ENCODE peak calls at places on chromosomes 12 and 14, in seven cellular contexts. S, X, P, F, L, G and J are unnamed samples.

GRCh38 chr14:65117795-65118746 is 15.8 kb upstream of the MAX start:
- DNase-seq in S (no peak), X (no peak), P (no peak), F (no peak), L (no peak), G (no peak), J (no peak)

GRCh38 chr14:88868558-88869159 is 44.2 kb downstream of the TTC8 start:
- DNase-seq in S (no peak), X (peak), P (peak), F (no peak), L (no peak), G (no peak), J (no peak)

GRCh38 chr12:74491374-74491773 is 46.3 kb upstream of the ATXN7L3B start:
- DNase-seq in S (no peak), X (no peak), P (no peak), F (no peak), L (no peak), G (no peak), J (no peak)

GRCh38 chr14:22370084-22370847 is 218.8 kb downstream of the DAD1 start:
- DNase-seq in S (no peak), X (no peak), P (peak), F (no peak), L (peak), G (no peak), J (no peak)

GRCh38 chr12:92034858-92035401 is 110.7 kb downstream of the BTG1 start:
- DNase-seq in S (peak), X (peak), P (peak), F (peak), L (peak), G (peak), J (no peak)

GRCh38 chr12:94152292-94153083 is 4.1 kb downstream of the PLXNC1 start:
- DNase-seq in S (no peak), X (no peak), P (no peak), F (no peak), L (no peak), G (no peak), J (no peak)

GRCh38 chr14:92680781-92681650 is 67.4 kb downstream of the LGMN start:
- DNase-seq in S (peak), X (peak), P (peak), F (peak), L (peak), G (peak), J (peak)

GRCh38 chr14:32254952-32255679 is 52.0 kb upstream of the RNU6-8 start:
- DNase-seq in S (peak), X (peak), P (peak), F (peak), L (peak), G (peak), J (peak)

GRCh38 chr12:116125981-116126566 is 151.4 kb downstream of the MED13L start:
- DNase-seq in S (no peak), X (no peak), P (peak), F (no peak), L (no peak), G (no peak), J (peak)

GRCh38 chr12:19945559-19946485 is 422.5 kb upstream of the PDE3A start:
- DNase-seq in S (peak), X (peak), P (peak), F (no peak), L (no peak), G (no peak), J (no peak)

GRCh38 chr14:51733147-51733546 is 81.4 kb downstream of the FRMD6 start:
- DNase-seq in S (no peak), X (no peak), P (no peak), F (no peak), L (no peak), G (no peak), J (no peak)

GRCh38 chr14:106201376-106201775 is 675.0 kb downstream of the TMEM121 start:
- DNase-seq in S (no peak), X (no peak), P (no peak), F (no peak), L (no peak), G (no peak), J (no peak)
- H3K4me3 ChIP-seq in S (no peak), X (no peak), P (no peak), F (no peak), L (no peak), G (no peak), J (no peak)

GRCh38 chr14:68816943-68817430 is 24.1 kb upstream of the ZFP36L1 start:
- DNase-seq in S (no peak), X (no peak), P (no peak), F (no peak), L (no peak), G (no peak), J (no peak)
- H3K4me3 ChIP-seq in S (no peak), X (no peak), P (no peak), F (no peak), L (no peak), G (peak), J (no peak)

GRCh38 chr12:101806280-101806679 is 24.5 kb downstream of the GNPTAB start:
- DNase-seq in S (no peak), X (no peak), P (no peak), F (no peak), L (no peak), G (no peak), J (no peak)
- H3K4me3 ChIP-seq in S (no peak), X (no peak), P (no peak), F (no peak), L (no peak), G (no peak), J (no peak)

DNA sequence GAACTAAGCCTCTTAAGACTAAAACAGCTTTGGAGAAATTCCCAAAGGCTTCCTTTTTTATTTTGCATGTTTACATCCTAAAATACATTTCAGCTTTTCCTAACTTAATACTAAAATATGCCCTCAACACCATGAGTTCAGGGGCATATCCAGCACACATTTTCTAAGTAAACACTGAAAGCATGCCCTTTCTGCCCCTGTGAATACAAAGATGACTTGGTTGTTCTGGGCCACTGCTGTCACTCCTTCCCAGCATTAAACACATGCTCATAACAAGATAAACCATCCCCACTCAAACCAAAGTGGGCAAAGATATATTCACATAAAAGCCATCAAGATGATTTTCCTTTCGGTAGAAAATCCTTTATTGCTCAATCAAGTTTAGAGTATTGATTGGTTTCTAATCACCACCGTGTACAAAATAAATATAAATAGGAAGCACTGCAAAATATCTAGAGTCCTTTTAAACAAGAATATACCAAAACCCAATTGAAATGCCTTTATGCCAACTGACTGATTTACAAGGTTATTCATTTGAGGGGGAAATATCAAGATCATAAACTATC is 1.9 kb downstream of the CCNB1IP1 start:
- DNase-seq in S (no peak), X (no peak), P (no peak), F (no peak), L (no peak), G (no peak), J (no peak)
- H3K4me3 ChIP-seq in S (peak), X (no peak), P (peak), F (no peak), L (no peak), G (peak), J (peak)

GRCh38 chr12:54046809-54047159 is 6.9 kb upstream of the HOXC4 start:
- DNase-seq in S (no peak), X (no peak), P (no peak), F (no peak), L (no peak), G (no peak), J (no peak)
- H3K4me3 ChIP-seq in S (no peak), X (no peak), P (peak), F (no peak), L (no peak), G (no peak), J (no peak)

DNA sequence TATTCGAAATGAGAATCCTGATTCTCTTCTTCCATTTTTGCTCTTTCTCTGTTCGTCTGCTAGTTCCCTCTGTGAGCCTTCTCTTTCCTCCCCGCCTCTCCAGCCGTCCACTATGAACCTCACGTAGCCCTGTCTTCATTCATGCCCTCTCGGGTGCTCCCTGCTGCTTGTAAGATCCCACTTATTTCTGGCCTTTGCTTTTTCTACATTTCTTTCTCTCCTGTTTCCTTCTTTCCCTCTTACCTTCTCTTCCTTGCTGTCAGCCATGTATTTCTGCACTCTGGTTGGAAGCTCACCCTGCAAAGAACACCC is 85.9 kb downstream of the SAMD4A start:
- DNase-seq in S (no peak), X (no peak), P (no peak), F (no peak), L (no peak), G (no peak), J (no peak)
- H3K4me3 ChIP-seq in S (peak), X (peak), P (peak), F (no peak), L (peak), G (peak), J (no peak)

DNA sequence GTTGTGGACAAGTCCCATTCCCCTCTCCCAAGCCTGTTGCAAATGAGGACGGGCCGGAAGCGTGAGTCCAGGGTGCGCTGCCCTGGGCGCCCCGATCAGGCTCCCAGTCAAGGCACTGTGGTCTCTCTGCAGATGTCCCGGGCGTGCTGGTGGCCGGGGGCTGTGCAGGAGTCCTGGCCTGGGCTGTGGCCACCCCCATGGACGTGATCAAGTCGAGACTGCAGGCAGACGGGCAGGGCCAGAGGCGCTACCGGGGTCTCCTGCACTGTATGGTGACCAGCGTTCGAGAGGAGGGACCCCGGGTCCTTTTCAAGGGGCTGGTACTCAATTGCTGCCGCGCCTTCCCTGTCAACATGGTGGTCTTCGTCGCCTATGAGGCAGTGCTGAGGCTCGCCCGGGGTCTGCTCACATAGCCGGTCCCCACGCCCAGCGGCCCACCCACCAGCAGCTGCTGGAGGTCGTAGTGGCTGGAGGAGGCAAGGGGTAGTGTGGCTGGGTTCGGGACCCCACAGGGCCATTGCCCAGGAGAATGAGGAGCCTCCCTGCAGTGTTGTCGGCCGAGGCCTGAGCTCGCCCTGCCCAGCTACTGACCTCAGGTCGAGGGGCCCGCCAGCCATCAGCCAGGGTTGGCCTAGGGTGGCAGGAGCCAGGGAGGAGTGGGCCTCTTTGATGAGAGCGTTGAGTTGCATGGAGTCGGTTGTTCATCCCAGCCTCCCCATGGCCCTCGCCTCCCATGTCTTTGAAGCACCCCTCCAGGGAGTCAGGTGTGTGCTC is 6.3 kb downstream of the SLC25A47 start:
- DNase-seq in S (no peak), X (no peak), P (no peak), F (no peak), L (no peak), G (no peak), J (no peak)
- H3K4me3 ChIP-seq in S (no peak), X (no peak), P (no peak), F (no peak), L (no peak), G (no peak), J (no peak)